ENCODE peak calls at places on chromosome 19, in four cellular contexts. P is CD4-positive, alpha-beta memory T cell; R is uterus; F is left ventricle myocardium inferior. W is an unnamed sample.

GRCh38 chr19:50536662-50537305 is 23.1 kb upstream of the ASPDH start:
- DNase-seq in R (no peak), P (no peak), F (no peak), W (no peak)

GRCh38 chr19:38650911-38651584 is 3.6 kb downstream of the ACTN4 start:
- DNase-seq in R (peak; percentile 84), F (no peak), P (no peak), W (no peak)

GRCh38 chr19:48798937-48799336 is 11.9 kb downstream of the BCAT2 start:
- DNase-seq in R (no peak), F (no peak), P (no peak), W (no peak)

GRCh38 chr19:7505682-7506384 is 10.1 kb upstream of the ZNF358 start:
- DNase-seq in F (no peak), R (no peak), P (no peak), W (peak; percentile 40)

GRCh38 chr19:5767949-5768348 is 16.6 kb downstream of the PRR22 start:
- DNase-seq in R (no peak), F (no peak), P (no peak), W (no peak)

GRCh38 chr19:21094347-21095025 is 12.5 kb downstream of the ZNF714 start:
- DNase-seq in F (no peak), R (no peak), P (no peak), W (no peak)

GRCh38 chr19:49097453-49098288 is 12.4 kb downstream of the SNRNP70 start:
- DNase-seq in R (peak; percentile 71), F (peak; percentile 51), P (peak; percentile 76), W (peak; percentile 52)

GRCh38 chr19:27774337-27774736 is 1438.6 kb downstream of the UQCRFS1 start:
- DNase-seq in F (no peak), P (no peak), R (no peak), W (no peak)

GRCh38 chr19:10420444-10421239 is at the start of gene PDE4A:
- DNase-seq in F (no peak), R (no peak), P (peak; percentile 58), W (peak; percentile 57)

GRCh38 chr19:32406161-32407003 is 812 bp downstream of the DPY19L3 start:
- DNase-seq in R (no peak), F (no peak), P (no peak), W (no peak)

GRCh38 chr19:29927944-29928669 is 13.9 kb upstream of the URI1 start:
- DNase-seq in F (no peak), R (no peak), P (no peak), W (no peak)

GRCh38 chr19:16070366-16070990 is 5.8 kb upstream of the TPM4 start:
- DNase-seq in R (peak; percentile 82), P (peak; percentile 91), F (peak; percentile 46), W (no peak)

GRCh38 chr19:7196721-7197168 is 97.5 kb downstream of the INSR start:
- DNase-seq in F (no peak), P (no peak), R (peak; percentile 95), W (no peak)

GRCh38 chr19:29872224-29872731 is 60.5 kb downstream of the CCNE1 start:
- DNase-seq in P (no peak), F (no peak), R (no peak), W (no peak)

GRCh38 chr19:29320076-29320475 is 107.1 kb upstream of the UQCRFS1 start:
- DNase-seq in R (no peak), P (no peak), F (no peak), W (no peak)

GRCh38 chr19:45211751-45212381 is 33.3 kb downstream of the BLOC1S3 start:
- DNase-seq in F (peak; percentile 71), P (no peak), R (peak; percentile 77), W (no peak)

GRCh38 chr19:57068921-57069697 is 50.7 kb upstream of the USP29 start:
- DNase-seq in R (peak; percentile 71), P (no peak), F (no peak), W (no peak)

GRCh38 chr19:46599716-46600392 is 1.3 kb upstream of the CALM3 start:
- DNase-seq in P (no peak), R (no peak), F (no peak), W (no peak)

GRCh38 chr19:51511353-51511752 is 9.8 kb upstream of the SIGLEC12 start:
- DNase-seq in P (no peak), R (no peak), F (no peak), W (no peak)

GRCh38 chr19:57293719-57294118 is 13.4 kb downstream of the ZNF460 start:
- DNase-seq in R (no peak), F (no peak), P (no peak), W (no peak)

GRCh38 chr19:46604781-46605355 is 3.7 kb downstream of the CALM3 start:
- DNase-seq in F (no peak), P (no peak), R (no peak), W (peak; percentile 33)

GRCh38 chr19:35478794-35479193 is 11.5 kb downstream of the KRTDAP start:
- DNase-seq in P (no peak), F (no peak), R (no peak), W (no peak)

GRCh38 chr19:48963371-48964204 is 1.5 kb upstream of the FTL start:
- DNase-seq in R (peak; percentile 87), F (peak; percentile 72), P (no peak), W (peak; percentile 77)

GRCh38 chr19:35144600-35145436 is 1.8 kb downstream of the FXYD7 start:
- DNase-seq in R (no peak), P (peak; percentile 49), F (no peak), W (no peak)

GRCh38 chr19:54164369-54165068 is 5.0 kb upstream of the LENG1 start:
- DNase-seq in F (no peak), R (peak; percentile 61), P (peak; percentile 42), W (no peak)

GRCh38 chr19:751501-752341 is 809 bp downstream of the MISP start:
- DNase-seq in P (no peak), F (no peak), R (no peak), W (no peak)

GRCh38 chr19:4456566-4456842 is 1.1 kb downstream of the UBXN6 start:
- DNase-seq in P (no peak), R (no peak), F (no peak), W (no peak)

DNA sequence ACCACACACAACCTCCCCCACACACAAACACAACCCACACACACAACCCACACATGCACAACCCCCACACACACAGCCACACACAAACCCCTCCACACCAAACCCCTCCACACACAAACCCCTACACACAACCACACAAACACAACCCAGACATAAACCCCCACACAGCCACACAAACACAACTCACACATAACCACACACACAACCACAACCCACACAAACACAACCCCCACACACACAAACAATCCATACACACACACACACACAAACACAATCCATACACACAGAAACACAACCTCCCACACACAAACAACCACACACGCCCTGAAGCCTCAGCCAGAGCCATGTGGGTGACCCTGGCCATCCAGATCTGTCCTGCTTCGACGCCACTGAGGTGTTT is 30.0 kb upstream of the ISYNA1 start:
- DNase-seq in R (no peak), P (no peak), F (no peak), W (no peak)
- H3K27ac ChIP-seq in R (peak overlapping the region; percentile 22), P (no peak overlapping the region), F (peak overlapping the region; percentile 14), W (no peak overlapping the region)

DNA sequence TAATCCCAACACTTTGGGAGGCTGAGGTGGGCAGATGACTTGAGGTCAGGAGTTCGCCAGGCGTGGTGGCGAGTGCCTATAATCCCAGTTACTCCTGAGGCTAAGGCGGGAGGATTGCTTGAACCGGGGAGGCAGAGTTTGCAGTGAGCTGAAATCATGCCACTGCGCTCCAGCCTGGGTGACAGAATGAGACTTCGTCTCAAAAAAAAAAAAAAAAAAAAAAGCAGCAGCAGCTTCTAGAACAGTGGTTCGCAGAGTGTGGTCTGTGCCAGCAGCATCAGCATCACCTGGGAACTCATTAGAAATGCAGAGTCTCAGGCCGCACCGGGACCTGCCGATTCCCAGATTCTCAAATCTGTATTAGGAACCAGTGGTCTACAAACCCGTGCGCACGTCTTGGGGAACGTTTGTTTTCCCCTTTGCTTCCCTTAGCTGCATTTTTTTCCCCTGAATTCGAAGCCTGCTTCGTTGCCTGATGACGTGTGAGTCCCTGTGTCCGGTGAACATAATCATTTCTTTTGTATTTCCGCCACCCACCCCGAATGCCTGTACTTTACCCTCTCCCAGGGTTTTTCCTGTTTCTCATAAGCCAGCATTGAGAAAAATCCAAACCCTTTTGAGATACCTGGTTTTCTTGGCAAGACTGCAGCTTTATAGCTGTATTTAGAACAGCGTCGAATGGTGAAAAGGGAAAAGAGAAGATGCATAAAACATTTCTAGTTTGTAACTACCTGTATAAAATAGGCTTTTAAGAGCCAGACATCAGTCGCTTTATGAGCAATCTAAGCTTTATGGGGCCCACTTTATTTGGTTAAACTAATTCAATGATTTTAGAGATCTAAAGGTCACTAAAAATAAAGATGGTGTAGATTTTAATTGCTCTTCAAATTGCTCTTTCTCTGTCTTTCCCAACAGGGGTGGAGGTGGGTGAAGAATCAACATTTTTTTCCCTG is 49.8 kb downstream of the BICRA start:
- DNase-seq in P (no peak), R (no peak), F (no peak), W (no peak)
- H3K27ac ChIP-seq in P (no peak overlapping the region), R (no peak overlapping the region), F (peak overlapping the region; percentile 27), W (peak overlapping the region; percentile 21)

GRCh38 chr19:13964776-13965175 is 12.5 kb downstream of the DCAF15 start:
- DNase-seq in F (no peak), R (no peak), P (no peak), W (no peak)

GRCh38 chr19:13961826-13962737 is 9.8 kb downstream of the DCAF15 start:
- DNase-seq in P (no peak), F (no peak), R (no peak), W (no peak)

GRCh38 chr19:13963603-13964105 is 11.3 kb downstream of the DCAF15 start:
- DNase-seq in P (no peak), R (peak; percentile 18), F (no peak), W (no peak)

GRCh38 chr19:13960863-13961784 is 8.8 kb downstream of the DCAF15 start:
- DNase-seq in F (no peak), P (no peak), R (no peak), W (no peak)

GRCh38 chr19:13962738-13963602 is 10.7 kb downstream of the DCAF15 start:
- DNase-seq in F (no peak), R (peak; percentile 64), P (no peak), W (no peak)
- H3K27ac ChIP-seq in F (no peak overlapping the region), R (peak overlapping the region; percentile 44), P (no peak overlapping the region), W (no peak overlapping the region)

GRCh38 chr19:2320057-2320456 is 8.3 kb downstream of the LSM7 start:
- DNase-seq in R (no peak), F (no peak), P (no peak), W (no peak)
- H3K27ac ChIP-seq in R (no peak overlapping the region), F (no peak overlapping the region), P (no peak overlapping the region), W (no peak overlapping the region)

W was measured in caudate nucleus.